ENCODE peak calls at places on chromosomes 11 and 22, in five cellular contexts. One of them, this sample, is unnamed.

GRCh38 chr22:36367479-36367878 is 20.3 kb downstream of the MYH9 start:
- DNase-seq in esophagus squamous epithelium: no peak
- DNase-seq in AG04450: no peak
- DNase-seq in dorsolateral prefrontal cortex: no peak
- DNase-seq in stomach: no peak
- DNase-seq in this sample: peak; percentile 36

GRCh38 chr22:19576460-19577421 is 52.5 kb upstream of the CLDN5 start:
- DNase-seq in esophagus squamous epithelium: no peak
- DNase-seq in AG04450: no peak
- DNase-seq in dorsolateral prefrontal cortex: no peak
- DNase-seq in stomach: no peak
- DNase-seq in this sample: no peak

GRCh38 chr22:43435851-43436535 is 24.2 kb downstream of the MPPED1 start:
- DNase-seq in esophagus squamous epithelium: no peak
- DNase-seq in AG04450: no peak
- DNase-seq in dorsolateral prefrontal cortex: no peak
- DNase-seq in stomach: peak; percentile 88
- DNase-seq in this sample: peak; percentile 81

GRCh38 chr11:34948721-34949120 is 32.3 kb downstream of the PDHX start:
- DNase-seq in esophagus squamous epithelium: no peak
- DNase-seq in AG04450: no peak
- DNase-seq in dorsolateral prefrontal cortex: no peak
- DNase-seq in stomach: no peak
- DNase-seq in this sample: no peak

GRCh38 chr22:48820481-48821345 is 1007.0 kb downstream of the BRD1 start:
- DNase-seq in esophagus squamous epithelium: no peak
- DNase-seq in AG04450: no peak
- DNase-seq in dorsolateral prefrontal cortex: no peak
- DNase-seq in stomach: no peak
- DNase-seq in this sample: no peak

GRCh38 chr11:11538277-11538960 is 83.4 kb downstream of the GALNT18 start:
- DNase-seq in esophagus squamous epithelium: no peak
- DNase-seq in AG04450: no peak
- DNase-seq in dorsolateral prefrontal cortex: no peak
- DNase-seq in stomach: no peak
- DNase-seq in this sample: peak; percentile 53

GRCh38 chr11:45894555-45895247 is 9.2 kb downstream of the MAPK8IP1 start:
- DNase-seq in esophagus squamous epithelium: no peak
- DNase-seq in AG04450: no peak
- DNase-seq in dorsolateral prefrontal cortex: peak; percentile 67
- DNase-seq in stomach: no peak
- DNase-seq in this sample: no peak

GRCh38 chr11:64176751-64177150 is 9.2 kb upstream of the STIP1 start:
- DNase-seq in esophagus squamous epithelium: no peak
- DNase-seq in AG04450: no peak
- DNase-seq in dorsolateral prefrontal cortex: no peak
- DNase-seq in stomach: no peak
- DNase-seq in this sample: no peak

GRCh38 chr11:29538339-29539036 is 478.3 kb downstream of the KCNA4 start:
- DNase-seq in esophagus squamous epithelium: no peak
- DNase-seq in AG04450: no peak
- DNase-seq in dorsolateral prefrontal cortex: no peak
- DNase-seq in stomach: no peak
- DNase-seq in this sample: no peak

GRCh38 chr22:17921871-17922821 is 102.2 kb downstream of the MICAL3 start:
- DNase-seq in esophagus squamous epithelium: no peak
- DNase-seq in AG04450: no peak
- DNase-seq in dorsolateral prefrontal cortex: no peak
- DNase-seq in stomach: no peak
- DNase-seq in this sample: no peak

GRCh38 chr11:128523616-128524015 is 63.7 kb downstream of the ETS1 start:
- DNase-seq in esophagus squamous epithelium: no peak
- DNase-seq in AG04450: no peak
- DNase-seq in dorsolateral prefrontal cortex: no peak
- DNase-seq in stomach: no peak
- DNase-seq in this sample: no peak

GRCh38 chr11:62012451-62013265 is 45.2 kb upstream of the FTH1 start:
- DNase-seq in esophagus squamous epithelium: no peak
- DNase-seq in AG04450: no peak
- DNase-seq in dorsolateral prefrontal cortex: no peak
- DNase-seq in stomach: no peak
- DNase-seq in this sample: no peak

GRCh38 chr11:64571410-64572091 is 19.5 kb upstream of the SLC22A12 start:
- DNase-seq in esophagus squamous epithelium: no peak
- DNase-seq in AG04450: no peak
- DNase-seq in dorsolateral prefrontal cortex: no peak
- DNase-seq in stomach: no peak
- DNase-seq in this sample: no peak

GRCh38 chr11:14350716-14351238 is 8.2 kb downstream of the RRAS2 start:
- DNase-seq in esophagus squamous epithelium: no peak
- DNase-seq in AG04450: no peak
- DNase-seq in dorsolateral prefrontal cortex: no peak
- DNase-seq in stomach: no peak
- DNase-seq in this sample: no peak

GRCh38 chr22:26534166-26534855 is 22.0 kb upstream of the TFIP11 start:
- DNase-seq in esophagus squamous epithelium: no peak
- DNase-seq in AG04450: no peak
- DNase-seq in dorsolateral prefrontal cortex: no peak
- DNase-seq in stomach: no peak
- DNase-seq in this sample: no peak

GRCh38 chr11:65791719-65792213 is 4.9 kb downstream of the OVOL1 start:
- DNase-seq in esophagus squamous epithelium: no peak
- DNase-seq in AG04450: no peak
- DNase-seq in dorsolateral prefrontal cortex: no peak
- DNase-seq in stomach: peak; percentile 62
- DNase-seq in this sample: no peak

GRCh38 chr22:39254789-39255298 is 10.1 kb upstream of the PDGFB start:
- DNase-seq in esophagus squamous epithelium: no peak
- DNase-seq in AG04450: no peak
- DNase-seq in dorsolateral prefrontal cortex: no peak
- DNase-seq in stomach: no peak
- DNase-seq in this sample: no peak

GRCh38 chr22:23856721-23857605 is 712 bp upstream of the SLC2A11 start:
- DNase-seq in esophagus squamous epithelium: no peak
- DNase-seq in AG04450: no peak
- DNase-seq in dorsolateral prefrontal cortex: peak; percentile 30
- DNase-seq in stomach: no peak
- DNase-seq in this sample: peak; percentile 42

GRCh38 chr11:31943056-31943780 is 132.1 kb upstream of the PAX6 start:
- DNase-seq in esophagus squamous epithelium: no peak
- DNase-seq in AG04450: no peak
- DNase-seq in dorsolateral prefrontal cortex: no peak
- DNase-seq in stomach: no peak
- DNase-seq in this sample: no peak

GRCh38 chr11:31940396-31941037 is 129.4 kb upstream of the PAX6 start:
- DNase-seq in esophagus squamous epithelium: no peak
- DNase-seq in AG04450: no peak
- DNase-seq in dorsolateral prefrontal cortex: no peak
- DNase-seq in stomach: no peak
- DNase-seq in this sample: no peak

GRCh38 chr11:31936309-31936708 is 125.2 kb upstream of the PAX6 start:
- DNase-seq in esophagus squamous epithelium: no peak
- DNase-seq in AG04450: no peak
- DNase-seq in dorsolateral prefrontal cortex: no peak
- DNase-seq in stomach: no peak
- DNase-seq in this sample: no peak

GRCh38 chr11:31939004-31939403 is 127.9 kb upstream of the PAX6 start:
- DNase-seq in esophagus squamous epithelium: no peak
- DNase-seq in AG04450: no peak
- DNase-seq in dorsolateral prefrontal cortex: no peak
- DNase-seq in stomach: no peak
- DNase-seq in this sample: no peak
- H3K27ac ChIP-seq in esophagus squamous epithelium: no peak overlapping the region
- H3K27ac ChIP-seq in AG04450: no peak overlapping the region
- H3K27ac ChIP-seq in dorsolateral prefrontal cortex: no peak overlapping the region
- H3K27ac ChIP-seq in stomach: no peak overlapping the region
- H3K27ac ChIP-seq in this sample: no peak overlapping the region

GRCh38 chr11:67373916-67374570 is 645 bp upstream of the CLCF1 start:
- DNase-seq in esophagus squamous epithelium: no peak
- DNase-seq in AG04450: peak; percentile 86
- DNase-seq in dorsolateral prefrontal cortex: no peak
- DNase-seq in stomach: peak; percentile 76
- DNase-seq in this sample: peak; percentile 87

GRCh38 chr11:67376022-67376386 is 2.6 kb upstream of the CLCF1 start:
- DNase-seq in esophagus squamous epithelium: no peak
- DNase-seq in AG04450: no peak
- DNase-seq in dorsolateral prefrontal cortex: no peak
- DNase-seq in stomach: no peak
- DNase-seq in this sample: no peak

GRCh38 chr11:67375320-67376021 is 2.1 kb upstream of the CLCF1 start:
- DNase-seq in esophagus squamous epithelium: no peak
- DNase-seq in AG04450: no peak
- DNase-seq in dorsolateral prefrontal cortex: no peak
- DNase-seq in stomach: no peak
- DNase-seq in this sample: no peak

GRCh38 chr11:67372993-67373915 is at the start of gene CLCF1:
- DNase-seq in esophagus squamous epithelium: no peak
- DNase-seq in AG04450: peak; percentile 63
- DNase-seq in dorsolateral prefrontal cortex: no peak
- DNase-seq in stomach: peak; percentile 73
- DNase-seq in this sample: peak; percentile 78

DNA sequence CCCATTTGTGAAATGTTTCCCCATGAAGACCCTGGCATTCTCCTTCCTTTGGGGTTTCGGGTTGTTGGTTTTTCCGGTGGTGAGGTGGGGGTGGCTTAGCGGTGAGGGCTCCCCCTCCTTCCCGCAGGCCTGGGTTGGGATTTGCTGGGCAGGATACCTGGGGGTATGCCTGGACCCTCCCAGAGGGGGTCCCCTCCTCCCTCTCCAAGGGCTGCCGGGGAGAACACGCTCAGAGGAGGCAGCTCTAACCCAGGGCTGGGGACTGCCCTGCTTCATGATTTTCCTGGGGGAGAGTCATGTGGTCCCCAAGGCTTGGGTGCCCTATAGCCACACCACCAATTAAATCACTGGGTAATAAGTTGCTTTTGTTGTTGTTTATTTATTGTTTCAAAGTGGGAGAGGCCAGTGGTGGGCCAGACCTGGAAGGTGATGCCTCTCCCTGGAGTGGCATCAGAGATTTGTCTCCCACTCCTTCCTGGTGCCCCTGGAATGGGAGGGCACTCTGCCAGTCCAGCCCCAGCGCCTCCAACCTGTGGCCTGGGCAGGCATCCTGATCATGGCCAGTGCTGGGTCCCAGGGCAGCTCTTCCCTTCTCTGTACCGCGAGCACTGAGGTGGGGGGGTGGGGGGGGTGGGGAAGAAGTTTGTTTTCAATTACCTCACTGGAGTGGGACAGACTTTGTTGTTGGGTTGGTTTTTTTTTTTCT is 1.3 kb upstream of the CLCF1 start:
- DNase-seq in esophagus squamous epithelium: no peak
- DNase-seq in AG04450: no peak
- DNase-seq in dorsolateral prefrontal cortex: no peak
- DNase-seq in stomach: no peak
- DNase-seq in this sample: peak; percentile 41
- H3K27ac ChIP-seq in esophagus squamous epithelium: peak overlapping the region; percentile 98
- H3K27ac ChIP-seq in AG04450: peak overlapping the region; percentile 99
- H3K27ac ChIP-seq in dorsolateral prefrontal cortex: no peak overlapping the region
- H3K27ac ChIP-seq in stomach: peak overlapping the region; percentile 98
- H3K27ac ChIP-seq in this sample: peak overlapping the region; percentile 91

GRCh38 chr11:117538731-117539130 is 211.1 kb downstream of the CEP164 start:
- DNase-seq in esophagus squamous epithelium: no peak
- DNase-seq in AG04450: no peak
- DNase-seq in dorsolateral prefrontal cortex: peak; percentile 40
- DNase-seq in stomach: no peak
- DNase-seq in this sample: no peak

GRCh38 chr11:117535201-117535869 is 207.7 kb downstream of the CEP164 start:
- DNase-seq in esophagus squamous epithelium: no peak
- DNase-seq in AG04450: no peak
- DNase-seq in dorsolateral prefrontal cortex: peak; percentile 87
- DNase-seq in stomach: peak; percentile 30
- DNase-seq in this sample: peak; percentile 63

GRCh38 chr11:117538256-117538655 is 210.6 kb downstream of the CEP164 start:
- DNase-seq in esophagus squamous epithelium: no peak
- DNase-seq in AG04450: no peak
- DNase-seq in dorsolateral prefrontal cortex: no peak
- DNase-seq in stomach: no peak
- DNase-seq in this sample: no peak

GRCh38 chr11:117532568-117532967 is 204.9 kb downstream of the CEP164 start:
- DNase-seq in esophagus squamous epithelium: no peak
- DNase-seq in AG04450: no peak
- DNase-seq in dorsolateral prefrontal cortex: no peak
- DNase-seq in stomach: no peak
- DNase-seq in this sample: no peak

DNA sequence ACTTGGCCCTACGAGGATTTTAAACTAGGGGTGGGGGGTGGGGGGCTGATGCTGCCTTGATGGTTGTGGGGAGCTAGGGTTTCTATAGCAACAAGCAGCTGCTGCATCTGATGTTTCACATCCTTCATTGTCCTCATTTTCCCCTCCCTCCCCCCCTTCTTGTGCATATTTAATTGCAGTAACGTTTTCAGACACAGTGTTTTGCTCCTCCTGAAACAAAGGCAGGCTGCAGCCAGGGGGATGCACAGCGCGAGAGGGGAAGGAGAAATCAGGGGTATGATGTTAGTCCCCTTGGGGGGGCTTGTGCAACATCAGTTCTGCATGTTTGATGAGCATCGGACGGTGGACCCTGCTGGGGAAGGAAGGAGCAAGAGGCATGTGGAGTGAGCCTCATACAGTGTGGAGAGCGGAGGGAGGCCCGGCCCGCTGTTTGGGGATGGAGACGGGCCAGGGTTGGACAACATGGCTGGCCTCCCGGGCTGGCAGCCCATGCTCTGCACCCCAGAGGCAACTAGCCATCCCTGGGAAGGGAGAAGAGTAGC is 208.3 kb downstream of the CEP164 start:
- DNase-seq in esophagus squamous epithelium: no peak
- DNase-seq in AG04450: no peak
- DNase-seq in dorsolateral prefrontal cortex: peak; percentile 52
- DNase-seq in stomach: no peak
- DNase-seq in this sample: no peak
- H3K27ac ChIP-seq in esophagus squamous epithelium: no peak overlapping the region
- H3K27ac ChIP-seq in AG04450: no peak overlapping the region
- H3K27ac ChIP-seq in dorsolateral prefrontal cortex: peak overlapping the region; percentile 93
- H3K27ac ChIP-seq in stomach: no peak overlapping the region
- H3K27ac ChIP-seq in this sample: no peak overlapping the region

DNA sequence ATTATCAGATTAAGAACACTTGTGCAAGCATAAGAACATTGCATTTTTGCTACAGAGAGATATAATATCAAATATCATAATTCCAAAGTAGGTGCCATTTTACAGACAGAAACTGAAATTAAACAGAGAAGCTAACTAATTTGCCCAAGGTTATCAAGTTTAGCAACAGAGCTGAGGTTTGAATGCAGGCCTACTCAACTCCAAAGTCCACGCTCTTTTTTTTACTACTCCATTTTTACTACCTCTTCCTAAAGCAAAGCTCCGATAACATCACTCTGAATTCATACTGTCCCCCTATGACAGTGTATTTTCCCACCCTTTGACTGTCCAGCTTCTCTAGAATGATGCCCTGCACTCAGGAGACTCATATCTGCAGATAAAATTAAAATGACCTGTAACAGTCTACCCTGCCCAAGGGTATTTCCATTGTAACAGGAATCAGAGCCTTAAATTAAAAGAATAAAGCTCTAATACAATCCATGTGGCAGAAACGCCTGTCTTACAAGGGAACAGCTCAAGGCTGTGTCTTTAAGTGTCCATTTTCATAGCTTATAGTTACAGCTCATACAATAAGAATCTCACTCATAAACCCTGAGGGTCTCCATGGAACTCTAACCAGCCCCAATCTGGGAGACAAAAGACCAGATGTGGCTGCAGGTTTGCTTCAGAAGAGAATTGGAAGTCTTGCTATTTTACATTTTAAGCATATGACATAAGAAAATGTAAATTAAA is 36.8 kb downstream of the ALG9 start:
- DNase-seq in esophagus squamous epithelium: no peak
- DNase-seq in AG04450: no peak
- DNase-seq in dorsolateral prefrontal cortex: no peak
- DNase-seq in stomach: no peak
- DNase-seq in this sample: no peak
- H3K27ac ChIP-seq in esophagus squamous epithelium: no peak overlapping the region
- H3K27ac ChIP-seq in AG04450: no peak overlapping the region
- H3K27ac ChIP-seq in dorsolateral prefrontal cortex: no peak overlapping the region
- H3K27ac ChIP-seq in stomach: no peak overlapping the region
- H3K27ac ChIP-seq in this sample: no peak overlapping the region